ENCODE peak calls at places on chromosomes 4 and X, in eight cellular contexts. P is body of pancreas, Z is tibial nerve, L is fibroblast of lung, Q is B cell, M is activated T-cell treated with anti-CD3 and anti-CD28 coated beads for 24 hours, O is NCI-H69, U is KG1. W is an unnamed sample.

GRCh38 chr4:105923507-105924238 is 28.4 kb downstream of the NPNT start:
- DNase-seq in P (no peak), Z (peak), L (peak), Q (no peak), M (no peak), O (no peak), U (no peak), W (no peak)

GRCh38 chr4:61211781-61212180 is 11.7 kb downstream of the ADGRL3 start:
- DNase-seq in P (no peak), Z (no peak), L (no peak), Q (no peak), M (no peak), O (peak), U (no peak), W (no peak)

GRCh38 chrX:11420851-11421250 is 127.6 kb downstream of the AMELX start:
- DNase-seq in P (no peak), Z (no peak), L (no peak), Q (no peak), M (no peak), O (no peak), U (no peak), W (no peak)

GRCh38 chr4:108140328-108140727 is 28.4 kb downstream of the LEF1 start:
- DNase-seq in P (no peak), Z (no peak), L (no peak), Q (no peak), M (no peak), O (peak), U (no peak), W (no peak)

GRCh38 chrX:134999469-134999868 is 8.7 kb downstream of the SMIM10 start:
- DNase-seq in P (no peak), Z (no peak), L (peak), Q (no peak), M (no peak), O (peak), U (peak), W (no peak)

GRCh38 chr4:8046925-8047541 is 107.4 kb upstream of the AFAP1 start:
- DNase-seq in P (no peak), Z (no peak), L (no peak), Q (no peak), M (no peak), O (no peak), U (no peak), W (no peak)

GRCh38 chr4:128225148-128225547 is 62.5 kb downstream of the PGRMC2 start:
- DNase-seq in P (no peak), Z (no peak), L (peak), Q (no peak), M (no peak), O (peak), U (no peak), W (no peak)

GRCh38 chr4:179110356-179110755 is 1668.1 kb upstream of the AGA start:
- DNase-seq in P (no peak), Z (no peak), L (peak), Q (no peak), M (no peak), O (no peak), U (no peak), W (no peak)

GRCh38 chrX:57817302-57817701 is 93.0 kb downstream of the ZXDA start:
- DNase-seq in P (no peak), Z (no peak), L (peak), Q (no peak), M (no peak), O (no peak), U (no peak), W (no peak)

GRCh38 chr4:91198951-91199350 is 1071.8 kb downstream of the CCSER1 start:
- DNase-seq in P (no peak), Z (no peak), L (peak), Q (no peak), M (no peak), O (no peak), U (no peak), W (no peak)

GRCh38 chr4:174230680-174231079 is 52.8 kb downstream of the FBXO8 start:
- DNase-seq in P (no peak), Z (no peak), L (no peak), Q (no peak), M (no peak), O (no peak), U (no peak), W (no peak)

GRCh38 chr4:1747603-1747967 is 26.3 kb downstream of the TACC3 start:
- DNase-seq in P (no peak), Z (no peak), L (no peak), Q (no peak), M (no peak), O (no peak), U (no peak), W (no peak)

GRCh38 chr4:16496501-16496900 is 270.2 kb upstream of the TAPT1 start:
- DNase-seq in P (no peak), Z (no peak), L (peak), Q (no peak), M (no peak), O (no peak), U (no peak), W (peak)

GRCh38 chrX:1558761-1559468 is 21.9 kb upstream of the P2RY8 start:
- DNase-seq in P (no peak), Z (no peak), L (no peak), Q (no peak), M (no peak), O (no peak), U (no peak), W (no peak)

GRCh38 chrX:134460861-134461218 is 875 bp downstream of the HPRT1 start:
- DNase-seq in P (no peak), Z (no peak), L (peak), Q (no peak), M (no peak), O (peak), U (no peak), W (no peak)

GRCh38 chrX:41027388-41027787 is 57.9 kb upstream of the USP9X start:
- DNase-seq in P (no peak), Z (no peak), L (peak), Q (no peak), M (no peak), O (peak), U (no peak), W (no peak)

GRCh38 chrX:50677789-50678188 is 136.2 kb downstream of the SHROOM4 start:
- DNase-seq in P (no peak), Z (no peak), L (no peak), Q (no peak), M (no peak), O (no peak), U (no peak), W (no peak)

GRCh38 chr4:3465698-3466671 is 2.9 kb downstream of the DOK7 start:
- DNase-seq in P (no peak), Z (no peak), L (no peak), Q (no peak), M (no peak), O (no peak), U (no peak), W (no peak)

GRCh38 chrX:35380808-35381700 is 417.1 kb upstream of the MAGEB16 start:
- DNase-seq in P (peak), Z (no peak), L (peak), Q (no peak), M (no peak), O (peak), U (no peak), W (no peak)

GRCh38 chr4:169060396-169061081 is 50.5 kb upstream of the CBR4 start:
- DNase-seq in P (no peak), Z (no peak), L (no peak), Q (no peak), M (no peak), O (no peak), U (no peak), W (no peak)

GRCh38 chr4:78323439-78323838 is 228.1 kb upstream of the ANXA3 start:
- DNase-seq in P (no peak), Z (no peak), L (no peak), Q (no peak), M (no peak), O (no peak), U (no peak), W (no peak)

GRCh38 chrX:42680651-42681050 is 97.3 kb downstream of the PPP1R2C start:
- DNase-seq in P (peak), Z (peak), L (peak), Q (no peak), M (no peak), O (no peak), U (no peak), W (no peak)

GRCh38 chr4:11073621-11074051 is 355.1 kb downstream of the HS3ST1 start:
- DNase-seq in P (no peak), Z (peak), L (peak), Q (no peak), M (no peak), O (peak), U (no peak), W (peak)

GRCh38 chr4:28792917-28793597 is 1927.1 kb upstream of the PCDH7 start:
- DNase-seq in P (no peak), Z (no peak), L (no peak), Q (no peak), M (no peak), O (no peak), U (no peak), W (no peak)

GRCh38 chr4:48680848-48681568 is 99.1 kb downstream of the FRYL start:
- DNase-seq in P (no peak), Z (no peak), L (no peak), Q (no peak), M (no peak), O (no peak), U (no peak), W (no peak)

GRCh38 chr4:137700751-137701150 is 168.5 kb upstream of the PCDH18 start:
- DNase-seq in P (no peak), Z (no peak), L (no peak), Q (no peak), M (no peak), O (no peak), U (no peak), W (no peak)

GRCh38 chrX:153469811-153470410 is 465 bp downstream of the HAUS7 start:
- DNase-seq in P (no peak), Z (no peak), L (no peak), Q (peak), M (no peak), O (peak), U (no peak), W (no peak)

GRCh38 chr4:96108146-96108545 is 268.3 kb downstream of the PDHA2 start:
- DNase-seq in P (no peak), Z (no peak), L (no peak), Q (no peak), M (no peak), O (no peak), U (no peak), W (no peak)